ENCODE peak calls at places on chromosome 17, in four cellular contexts. Z is lung, S is NCI-H1417 treated with DMSO at 0.1 percent for 48 hours, J is neural progenitor cell. D is an unnamed sample.

GRCh38 chr17:59327891-59328290 is 3.6 kb upstream of the YPEL2 start:
- DNase-seq in S (no peak), J (no peak), Z (no peak), D (no peak)

GRCh38 chr17:79791354-79792123 is 5.3 kb downstream of the CBX8 start:
- DNase-seq in S (no peak), Z (no peak), J (peak), D (no peak)

GRCh38 chr17:17692353-17693252 is 11.3 kb downstream of the RAI1 start:
- DNase-seq in J (no peak), Z (no peak), S (no peak), D (no peak)

GRCh38 chr17:45073414-45074070 is 12.4 kb downstream of the NMT1 start:
- DNase-seq in Z (no peak), J (no peak), S (no peak), D (no peak)

GRCh38 chr17:13346081-13346533 is 255.6 kb downstream of the HS3ST3A1 start:
- DNase-seq in J (no peak), S (no peak), Z (no peak), D (no peak)

GRCh38 chr17:19002805-19003542 is 1.6 kb downstream of the FAM83G start:
- DNase-seq in S (no peak), J (peak), Z (no peak), D (no peak)

GRCh38 chr17:3033248-3033640 is 30.2 kb downstream of the OR1D5 start:
- DNase-seq in J (no peak), Z (no peak), S (no peak), D (no peak)

GRCh38 chr17:65035191-65035590 is 21.3 kb downstream of the GNA13 start:
- DNase-seq in Z (no peak), S (no peak), J (no peak), D (no peak)

GRCh38 chr17:76271669-76272540 is 6.8 kb downstream of the UBALD2 start:
- DNase-seq in S (no peak), Z (no peak), J (no peak), D (no peak)

GRCh38 chr17:9874722-9875121 is 30.3 kb downstream of the RCVRN start:
- DNase-seq in S (no peak), Z (no peak), J (no peak), D (no peak)